ENCODE peak calls at places on chromosomes 1 and 21, in four cellular contexts. L is GM06990, D is BE2C, H is pancreas. P is an unnamed sample.

GRCh38 chr1:195745170-195746009 is 862.9 kb downstream of the KCNT2 start:
- DNase-seq in L (no peak), D (no peak), H (no peak), P (no peak)

GRCh38 chr1:29933110-29933509 is 696.8 kb downstream of the PTPRU start:
- DNase-seq in L (no peak), D (no peak), H (no peak), P (no peak)

GRCh38 chr1:164785841-164786534 is 227.0 kb downstream of the PBX1 start:
- DNase-seq in L (no peak), D (no peak), H (peak; percentile 44), P (no peak)

GRCh38 chr1:160664573-160665051 is 17.8 kb upstream of the SLAMF1 start:
- DNase-seq in L (peak; percentile 55), D (no peak), H (no peak), P (peak; percentile 87)

GRCh38 chr1:94739521-94740061 is 80.6 kb upstream of the SLC44A3 start:
- DNase-seq in L (no peak), D (no peak), H (no peak), P (no peak)

GRCh38 chr1:6523566-6523965 is 30.7 kb downstream of the NOL9 start:
- DNase-seq in L (no peak), D (peak; percentile 41), H (no peak), P (peak; percentile 18)

GRCh38 chr21:21813934-21814333 is 815.7 kb downstream of the NCAM2 start:
- DNase-seq in L (no peak), D (no peak), H (no peak), P (no peak)

GRCh38 chr1:104189207-104189606 is 439.5 kb downstream of the AMY1C start:
- DNase-seq in L (no peak), D (no peak), H (no peak), P (no peak)

GRCh38 chr1:230825061-230825803 is 43.1 kb downstream of the C1orf198 start:
- DNase-seq in L (no peak), D (peak; percentile 47), H (peak; percentile 43), P (no peak)

GRCh38 chr21:41615613-41616012 is 107.7 kb upstream of the TMPRSS2 start:
- DNase-seq in L (no peak), D (no peak), H (no peak), P (no peak)

GRCh38 chr21:34639882-34640788 is 25.2 kb upstream of the RCAN1 start:
- DNase-seq in L (peak; percentile 59), D (no peak), H (no peak), P (peak; percentile 86)

DNA sequence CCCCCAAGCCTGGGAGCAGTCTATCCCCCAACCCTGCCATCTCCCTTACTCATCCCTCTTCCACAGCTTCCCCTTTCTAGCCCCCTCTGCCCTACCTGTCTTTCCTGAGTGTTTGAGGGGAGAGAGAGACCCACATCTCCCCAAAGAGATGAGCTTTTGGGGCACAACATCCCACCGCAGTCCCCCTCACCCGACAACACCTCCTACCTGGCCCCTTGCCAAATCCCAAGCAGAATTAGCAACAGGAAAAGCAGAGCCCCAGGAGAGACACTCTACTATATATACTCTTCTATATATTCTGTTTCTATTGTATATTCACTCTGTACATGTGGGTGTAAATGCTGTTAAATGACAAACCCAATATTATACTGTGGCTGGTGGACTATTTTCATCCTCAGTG is 9.9 kb upstream of the KCNC4 start:
- DNase-seq in L (no peak), D (no peak), H (no peak), P (no peak)
- H3K4me3 ChIP-seq in L (no peak overlapping the region), D (no peak overlapping the region), H (no peak overlapping the region), P (no peak overlapping the region)

DNA sequence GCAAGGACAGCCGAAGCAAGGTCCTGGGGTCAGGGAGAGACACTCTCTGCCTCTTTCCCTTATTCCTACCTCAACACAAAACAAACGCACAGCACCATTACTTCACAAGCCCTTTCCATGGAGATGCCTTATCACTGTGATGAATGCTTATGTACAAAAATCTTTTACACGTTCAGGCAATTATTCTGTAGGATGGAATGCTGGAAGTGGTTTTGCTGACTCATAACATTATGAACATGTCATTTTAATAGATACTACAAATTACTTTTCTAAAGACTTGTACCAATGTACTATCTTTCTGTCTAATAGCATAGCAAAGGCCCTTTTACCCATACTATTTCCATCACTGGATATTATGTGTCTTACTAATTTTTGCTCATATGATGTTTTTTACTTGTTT is 98.4 kb downstream of the TTLL7 start:
- DNase-seq in L (no peak), D (no peak), H (no peak), P (no peak)
- TF ChIP-seq CTCF in L (no peak), D (no peak), H (no peak), P (no peak)

GRCh38 chr1:234887026-234887910 is 241.4 kb downstream of the TOMM20 start:
- DNase-seq in L (no peak), D (no peak), H (no peak), P (no peak)
- H3K4me3 ChIP-seq in L (no peak overlapping the region), D (no peak overlapping the region), H (no peak overlapping the region), P (no peak overlapping the region)

GRCh38 chr1:53196485-53197271 is at the start of gene CPT2:
- DNase-seq in L (peak; percentile 91), D (peak; percentile 89), H (peak; percentile 93), P (peak; percentile 95)
- TF ChIP-seq CTCF in L (no peak), D (no peak), H (no peak), P (no peak)